ENCODE peak calls at places on chromosomes 3 and 15, in five cellular contexts. One of them, this sample, is unnamed.

GRCh38 chr3:124529826-124530571 is 200.3 kb upstream of the UMPS start:
- DNase-seq in T-cell: no peak
- DNase-seq in Ammon's horn: peak; percentile 70
- DNase-seq in Calu3: peak; percentile 53
- DNase-seq in nucleus accumbens: peak; percentile 22
- DNase-seq in this sample: no peak

GRCh38 chr3:194824100-194824499 is 138.4 kb downstream of the FAM43A start:
- DNase-seq in T-cell: no peak
- DNase-seq in Ammon's horn: no peak
- DNase-seq in Calu3: no peak
- DNase-seq in nucleus accumbens: no peak
- DNase-seq in this sample: peak; percentile 23

GRCh38 chr15:31554261-31554660 is 227.6 kb downstream of the KLF13 start:
- DNase-seq in T-cell: no peak
- DNase-seq in Ammon's horn: peak; percentile 47
- DNase-seq in Calu3: no peak
- DNase-seq in nucleus accumbens: peak; percentile 15
- DNase-seq in this sample: peak; percentile 84

GRCh38 chr15:20344601-20345400 is 196.8 kb downstream of the GOLGA6L6 start:
- DNase-seq in T-cell: no peak
- DNase-seq in Ammon's horn: peak; percentile 13
- DNase-seq in Calu3: no peak
- DNase-seq in nucleus accumbens: no peak
- DNase-seq in this sample: no peak

GRCh38 chr15:63403254-63403945 is 21.8 kb upstream of the CA12 start:
- DNase-seq in T-cell: no peak
- DNase-seq in Ammon's horn: no peak
- DNase-seq in Calu3: no peak
- DNase-seq in nucleus accumbens: no peak
- DNase-seq in this sample: no peak

GRCh38 chr3:194148383-194148782 is 12.4 kb downstream of the HES1 start:
- DNase-seq in T-cell: no peak
- DNase-seq in Ammon's horn: peak; percentile 74
- DNase-seq in Calu3: no peak
- DNase-seq in nucleus accumbens: peak; percentile 27
- DNase-seq in this sample: peak; percentile 79

GRCh38 chr15:57732526-57733331 is 26.2 kb downstream of the POLR2M start:
- DNase-seq in T-cell: peak; percentile 33
- DNase-seq in Ammon's horn: peak; percentile 53
- DNase-seq in Calu3: peak; percentile 78
- DNase-seq in nucleus accumbens: peak; percentile 22
- DNase-seq in this sample: peak; percentile 71

GRCh38 chr15:51044037-51044712 is 50.5 kb downstream of the TNFAIP8L3 start:
- DNase-seq in T-cell: no peak
- DNase-seq in Ammon's horn: no peak
- DNase-seq in Calu3: no peak
- DNase-seq in nucleus accumbens: no peak
- DNase-seq in this sample: no peak

GRCh38 chr15:80635953-80636352 is 59.2 kb upstream of the ABHD17C start:
- DNase-seq in T-cell: no peak
- DNase-seq in Ammon's horn: no peak
- DNase-seq in Calu3: no peak
- DNase-seq in nucleus accumbens: no peak
- DNase-seq in this sample: no peak

GRCh38 chr3:15347104-15347736 is 14.8 kb upstream of the SH3BP5 start:
- DNase-seq in T-cell: no peak
- DNase-seq in Ammon's horn: no peak
- DNase-seq in Calu3: no peak
- DNase-seq in nucleus accumbens: no peak
- DNase-seq in this sample: no peak

GRCh38 chr15:29822685-29823459 is 604 bp upstream of the TJP1 start:
- DNase-seq in T-cell: no peak
- DNase-seq in Ammon's horn: peak; percentile 73
- DNase-seq in Calu3: peak; percentile 22
- DNase-seq in nucleus accumbens: peak; percentile 78
- DNase-seq in this sample: peak; percentile 69

GRCh38 chr15:101296418-101297405 is 1.7 kb upstream of the SNRPA1 start:
- DNase-seq in T-cell: no peak
- DNase-seq in Ammon's horn: no peak
- DNase-seq in Calu3: no peak
- DNase-seq in nucleus accumbens: no peak
- DNase-seq in this sample: peak; percentile 40

GRCh38 chr3:194541483-194541882 is 54.7 kb upstream of the ATP13A3 start:
- DNase-seq in T-cell: no peak
- DNase-seq in Ammon's horn: no peak
- DNase-seq in Calu3: no peak
- DNase-seq in nucleus accumbens: no peak
- DNase-seq in this sample: no peak

GRCh38 chr3:35422826-35423601 is 216.3 kb upstream of the ARPP21 start:
- DNase-seq in T-cell: no peak
- DNase-seq in Ammon's horn: no peak
- DNase-seq in Calu3: no peak
- DNase-seq in nucleus accumbens: no peak
- DNase-seq in this sample: peak; percentile 31

GRCh38 chr3:122183521-122183892 is at the start of gene CASR:
- DNase-seq in T-cell: no peak
- DNase-seq in Ammon's horn: no peak
- DNase-seq in Calu3: peak; percentile 52
- DNase-seq in nucleus accumbens: no peak
- DNase-seq in this sample: no peak

GRCh38 chr3:113746955-113747718 is at the start of gene ATP6V1A:
- DNase-seq in T-cell: peak; percentile 72
- DNase-seq in Ammon's horn: peak; percentile 84
- DNase-seq in Calu3: peak; percentile 71
- DNase-seq in nucleus accumbens: peak; percentile 94
- DNase-seq in this sample: no peak

GRCh38 chr3:187139126-187139894 is at the start of gene RPL39L:
- DNase-seq in T-cell: peak; percentile 91
- DNase-seq in Ammon's horn: peak; percentile 87
- DNase-seq in Calu3: peak; percentile 96
- DNase-seq in nucleus accumbens: peak; percentile 87
- DNase-seq in this sample: peak; percentile 58

GRCh38 chr3:131549340-131549739 is 46.6 kb upstream of the MRPL3 start:
- DNase-seq in T-cell: no peak
- DNase-seq in Ammon's horn: no peak
- DNase-seq in Calu3: peak; percentile 44
- DNase-seq in nucleus accumbens: no peak
- DNase-seq in this sample: peak; percentile 27

GRCh38 chr15:63933522-63933921 is 99.8 kb upstream of the HERC1 start:
- DNase-seq in T-cell: no peak
- DNase-seq in Ammon's horn: no peak
- DNase-seq in Calu3: no peak
- DNase-seq in nucleus accumbens: no peak
- DNase-seq in this sample: peak; percentile 60

GRCh38 chr3:123343296-123344174 is 105.4 kb downstream of the ADCY5 start:
- DNase-seq in T-cell: no peak
- DNase-seq in Ammon's horn: no peak
- DNase-seq in Calu3: no peak
- DNase-seq in nucleus accumbens: no peak
- DNase-seq in this sample: no peak

GRCh38 chr3:75260-75659 is 121.3 kb upstream of the CHL1 start:
- DNase-seq in T-cell: no peak
- DNase-seq in Ammon's horn: no peak
- DNase-seq in Calu3: no peak
- DNase-seq in nucleus accumbens: no peak
- DNase-seq in this sample: no peak